ENCODE peak calls at places on chromosomes 12 and 14, in seven cellular contexts. V, M, F, I, H, K and Z are unnamed samples.

GRCh38 chr14:71107921-71108320 is 200.7 kb downstream of the PCNX1 start:
- DNase-seq in F (no peak), H (no peak), V (no peak), K (no peak), M (no peak), I (no peak), Z (no peak)

GRCh38 chr14:49303952-49304516 is 282.1 kb downstream of the RPS29 start:
- DNase-seq in I (no peak), K (peak; percentile 48), V (no peak), H (no peak), M (no peak), F (peak; percentile 60), Z (peak; percentile 73)

GRCh38 chr14:50762001-50762930 is 68.7 kb downstream of the NIN start:
- DNase-seq in M (no peak), V (no peak), K (no peak), H (no peak), I (no peak), F (peak; percentile 86), Z (no peak)

GRCh38 chr12:11584213-11584855 is 65.1 kb upstream of the ETV6 start:
- DNase-seq in F (peak; percentile 9), H (no peak), M (no peak), K (no peak), V (no peak), I (no peak), Z (no peak)

GRCh38 chr14:103273145-103273846 is 60.7 kb upstream of the EIF5 start:
- DNase-seq in H (no peak), K (no peak), F (no peak), I (no peak), V (no peak), M (no peak), Z (no peak)

GRCh38 chr14:90535556-90535930 is 138.7 kb downstream of the CALM1 start:
- DNase-seq in I (no peak), H (no peak), F (no peak), K (no peak), M (no peak), V (no peak), Z (no peak)

GRCh38 chr12:4285070-4285469 is 11.5 kb downstream of the CCND2 start:
- DNase-seq in V (no peak), H (no peak), I (peak; percentile 9), K (no peak), F (no peak), M (no peak), Z (no peak)

GRCh38 chr14:54486685-54487084 is 2.1 kb downstream of the GMFB start:
- DNase-seq in M (no peak), V (no peak), H (no peak), F (no peak), I (no peak), K (no peak), Z (no peak)

GRCh38 chr14:100836053-100836805 is 10.3 kb downstream of the MEG3 start:
- DNase-seq in I (no peak), K (no peak), M (no peak), H (no peak), F (no peak), V (no peak), Z (no peak)

GRCh38 chr12:49260165-49260564 is 4.7 kb upstream of the TUBA1C start:
- DNase-seq in H (no peak), I (no peak), V (no peak), K (no peak), F (peak; percentile 80), M (no peak), Z (no peak)

GRCh38 chr14:100825691-100826331 is at the start of gene MEG3:
- DNase-seq in V (peak; percentile 51), F (no peak), K (peak; percentile 46), M (no peak), H (no peak), I (peak; percentile 70), Z (no peak)

GRCh38 chr12:55876110-55876509 is 33.4 kb upstream of the MMP19 start:
- DNase-seq in V (no peak), M (no peak), F (no peak), I (no peak), H (no peak), K (no peak), Z (no peak)

DNA sequence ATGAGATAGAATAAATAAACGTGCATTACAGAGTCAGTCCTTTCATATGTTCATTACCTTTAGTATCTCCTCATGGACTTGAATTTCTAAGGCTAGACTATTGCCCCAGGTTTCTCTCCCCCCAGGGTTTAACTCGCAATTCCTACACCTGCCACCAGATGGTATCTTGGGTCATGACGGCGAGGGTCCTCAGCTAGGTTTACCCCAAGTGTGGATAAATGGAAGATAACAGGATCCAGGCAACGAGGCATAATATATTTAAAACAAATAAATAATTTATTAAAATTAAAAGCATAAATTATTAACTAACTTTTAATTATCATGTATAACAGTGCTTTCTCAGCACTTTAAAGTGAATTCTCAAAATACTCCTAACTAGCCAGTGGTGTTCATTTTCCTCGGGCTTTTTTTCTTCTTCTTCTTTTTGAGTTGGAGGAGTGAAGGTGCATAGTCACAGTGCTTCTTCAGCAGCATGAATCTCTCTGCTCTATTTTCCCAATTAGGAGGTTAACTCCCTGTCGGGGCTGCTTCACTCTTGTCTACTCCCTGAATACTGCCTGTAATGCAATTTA is 243.5 kb upstream of the CAND1 start:
- DNase-seq in I (no peak), K (no peak), F (peak; percentile 77), M (peak; percentile 5), H (no peak), V (peak; percentile 45), Z (peak; percentile 67)
- TF ChIP-seq CTCF in I (peak; percentile 73), K (peak; percentile 54), F (peak; percentile 73), M (peak; percentile 75), H (peak; percentile 75), V (peak; percentile 70), Z (peak; percentile 77)

GRCh38 chr12:121652767-121653497 is 16.5 kb downstream of the MORN3 start:
- DNase-seq in M (no peak), K (no peak), F (no peak), H (no peak), I (no peak), V (no peak), Z (no peak)
- TF ChIP-seq CTCF in M (no peak), K (no peak), F (no peak), H (no peak), I (no peak), V (no peak), Z (no peak)

GRCh38 chr12:78580296-78580695 is 284.3 kb upstream of the SYT1 start:
- DNase-seq in H (no peak), K (no peak), F (peak; percentile 16), M (no peak), I (no peak), V (no peak), Z (no peak)

GRCh38 chr12:78586790-78587189 is 277.8 kb upstream of the SYT1 start:
- DNase-seq in K (no peak), V (no peak), F (no peak), H (no peak), I (no peak), M (no peak), Z (no peak)

GRCh38 chr12:78585132-78585531 is 279.4 kb upstream of the SYT1 start:
- DNase-seq in H (no peak), K (no peak), I (no peak), V (no peak), M (no peak), F (no peak), Z (no peak)

GRCh38 chr12:78584695-78585094 is 279.9 kb upstream of the SYT1 start:
- DNase-seq in F (peak; percentile 25), K (no peak), M (no peak), H (peak; percentile 31), V (peak; percentile 55), I (no peak), Z (no peak)
- TF ChIP-seq CTCF in F (peak; percentile 53), K (no peak), M (peak; percentile 23), H (peak; percentile 39), V (no peak), I (no peak), Z (peak; percentile 7)

DNA sequence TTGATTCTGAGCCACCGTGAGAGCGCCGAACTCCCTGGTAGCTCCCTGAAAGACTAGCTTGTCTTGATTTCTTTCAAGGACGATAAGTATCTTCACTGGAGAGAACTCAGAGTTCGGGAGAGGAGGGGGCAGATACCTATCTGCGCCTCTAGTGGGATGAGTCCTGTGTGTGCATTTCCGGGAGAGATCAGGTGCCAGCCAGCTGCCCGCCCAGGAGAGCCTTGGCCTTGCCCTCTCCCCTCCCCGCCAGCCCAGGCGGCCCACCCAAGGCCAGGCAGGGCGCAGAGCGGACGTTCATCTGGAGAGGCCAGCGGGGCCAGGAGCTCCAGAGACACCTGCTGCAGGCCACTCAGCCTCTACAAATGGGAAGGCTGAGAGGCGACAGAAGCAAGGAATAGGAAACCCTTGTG is 1.0 kb downstream of the CD9 start:
- DNase-seq in K (no peak), I (no peak), H (no peak), V (peak; percentile 67), F (peak; percentile 57), M (no peak), Z (no peak)
- TF ChIP-seq CTCF in K (no peak), I (no peak), H (no peak), V (no peak), F (no peak), M (no peak), Z (no peak)

GRCh38 chr12:53567961-53568360 is 58.2 kb downstream of the ATF7 start:
- DNase-seq in F (no peak), V (no peak), H (no peak), M (no peak), K (no peak), I (no peak), Z (no peak)
- TF ChIP-seq CTCF in F (no peak), V (no peak), H (no peak), M (no peak), K (no peak), I (no peak), Z (no peak)